ENCODE peak calls at places on chromosomes 2 and 18, in four cellular contexts. G is stomach, Y is body of pancreas, S is A549. N is an unnamed sample.
A peak's percentile ranks its signal among the peaks of the same experiment; 100 is the strongest.

GRCh38 chr2:128638311-128638710 is 319.6 kb upstream of the HS6ST1 start:
- DNase-seq in G (peak; percentile 25), Y (peak; percentile 17), S (no peak), N (no peak)

GRCh38 chr2:43228782-43229659 is 2.6 kb upstream of the ZFP36L2 start:
- DNase-seq in G (no peak), Y (no peak), S (no peak), N (no peak)

GRCh38 chr2:15965564-15966019 is 25.2 kb downstream of the MYCN start:
- DNase-seq in G (peak; percentile 24), Y (no peak), S (no peak), N (no peak)

GRCh38 chr2:207184348-207184747 is 18.6 kb upstream of the KLF7 start:
- DNase-seq in G (no peak), Y (no peak), S (no peak), N (no peak)

GRCh38 chr2:28341208-28341891 is 51.3 kb upstream of the FOSL2 start:
- DNase-seq in G (no peak), Y (no peak), S (no peak), N (no peak)

GRCh38 chr18:44594779-44595467 is 85.8 kb upstream of the SETBP1 start:
- DNase-seq in G (no peak), Y (no peak), S (no peak), N (no peak)

GRCh38 chr2:188367164-188367563 is 75.5 kb downstream of the GULP1 start:
- DNase-seq in G (no peak), Y (peak; percentile 41), S (no peak), N (no peak)

GRCh38 chr2:159497256-159497655 is 119.1 kb downstream of the BAZ2B start:
- DNase-seq in G (no peak), Y (peak; percentile 49), S (peak; percentile 82), N (no peak)

GRCh38 chr2:20430461-20431302 is 16.2 kb upstream of the RHOB start:
- DNase-seq in G (no peak), Y (no peak), S (no peak), N (no peak)

GRCh38 chr2:120332384-120332783 is 13.6 kb upstream of the INHBB start:
- DNase-seq in G (no peak), Y (no peak), S (no peak), N (no peak)

DNA sequence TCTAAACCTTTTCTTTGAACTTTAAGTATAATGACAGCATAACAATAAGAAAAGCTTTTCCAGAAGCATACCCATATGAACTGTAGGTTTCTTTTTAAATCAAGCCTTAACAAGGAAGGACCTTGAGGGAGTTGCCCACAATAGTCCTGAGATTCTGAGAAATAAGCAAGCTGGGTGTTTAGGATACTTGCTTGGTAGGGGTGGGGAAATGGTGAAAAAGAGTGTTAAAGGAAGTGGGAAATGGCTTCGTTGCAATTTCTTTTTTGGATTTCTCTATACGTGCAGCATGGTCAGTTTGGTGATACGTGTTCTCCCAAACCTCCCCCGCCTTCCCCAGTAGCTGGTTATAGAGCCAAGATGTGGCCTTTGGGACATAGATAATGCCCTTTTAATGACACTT is 17.2 kb downstream of the INSIG2 start:
- DNase-seq in G (no peak), Y (no peak), S (no peak), N (no peak)
- H3K4me3 ChIP-seq in G (no peak overlapping the region), Y (no peak overlapping the region), S (no peak overlapping the region), N (no peak overlapping the region)

GRCh38 chr2:9777081-9777480 is 66.2 kb upstream of the TAF1B start:
- DNase-seq in G (no peak), Y (no peak), S (no peak), N (no peak)

GRCh38 chr2:9778471-9779402 is 64.5 kb upstream of the TAF1B start:
- DNase-seq in G (no peak), Y (no peak), S (no peak), N (no peak)

GRCh38 chr2:9779572-9780264 is 63.6 kb upstream of the TAF1B start:
- DNase-seq in G (no peak), Y (no peak), S (no peak), N (no peak)

GRCh38 chr2:9775999-9776685 is 67.1 kb upstream of the TAF1B start:
- DNase-seq in G (no peak), Y (no peak), S (no peak), N (no peak)

GRCh38 chr2:9778012-9778411 is 65.3 kb upstream of the TAF1B start:
- DNase-seq in G (no peak), Y (no peak), S (peak; percentile 45), N (no peak)
- TF ChIP-seq CTCF in G (no peak), Y (no peak), S (peak; percentile 21), N (no peak)

DNA sequence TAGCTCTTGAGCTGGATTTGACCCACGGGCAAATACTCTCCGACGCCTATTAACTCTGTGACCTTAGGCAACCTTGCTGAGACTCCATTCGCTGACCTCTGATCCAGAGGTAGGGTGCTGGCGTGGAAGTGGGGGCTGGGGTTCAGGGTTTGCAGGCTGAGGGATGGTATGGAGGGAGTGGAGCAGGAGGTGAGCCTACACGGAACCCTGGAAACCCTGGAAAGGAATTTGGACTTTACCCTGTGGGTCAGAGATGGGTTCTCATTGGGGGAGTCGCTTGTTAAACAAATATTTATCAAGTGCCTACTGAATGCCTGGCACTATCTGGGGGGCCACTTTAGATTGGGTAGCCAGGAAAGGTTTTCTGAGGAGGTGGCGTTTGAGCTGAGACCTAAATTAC is 58.2 kb upstream of the FZD7 start:
- DNase-seq in G (no peak), Y (no peak), S (no peak), N (no peak)
- TF ChIP-seq POLR2A in G (no peak), Y (no peak), S (no peak), N (no peak)

DNA sequence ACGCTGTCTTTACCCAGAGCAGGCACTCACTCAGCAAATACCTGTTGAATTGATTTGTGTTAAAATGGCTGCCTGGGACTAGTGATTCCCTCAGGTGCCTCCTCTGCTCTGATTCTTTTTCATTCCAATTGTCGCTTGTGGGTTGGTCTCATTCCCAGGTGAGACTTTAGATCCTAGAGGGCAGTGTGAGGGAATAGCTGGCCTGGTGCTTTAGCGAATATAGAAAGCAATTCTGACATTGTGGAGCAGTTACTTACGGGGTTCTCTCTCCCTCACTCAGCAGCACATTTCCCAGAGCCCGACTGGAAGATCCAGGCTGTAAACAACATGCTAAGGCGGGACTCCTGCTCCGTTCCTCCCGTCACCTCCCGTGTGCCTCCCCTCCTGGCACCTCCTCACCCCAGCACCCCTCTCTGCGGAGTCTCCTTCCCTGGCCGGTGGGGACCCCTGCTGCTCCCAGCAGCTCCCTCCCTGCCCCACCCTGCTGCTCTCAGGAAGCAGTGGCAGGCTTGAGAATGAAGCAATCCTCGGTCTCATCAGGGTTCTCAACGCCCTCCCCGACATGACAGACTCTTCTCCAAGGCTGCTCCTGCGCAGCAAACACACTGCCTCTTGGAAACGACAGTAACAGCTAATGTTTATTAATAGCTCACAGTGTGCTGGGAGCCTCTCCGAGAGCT is 26.9 kb downstream of the CELF4 start:
- DNase-seq in G (no peak), Y (no peak), S (no peak), N (no peak)
- H3K4me3 ChIP-seq in G (no peak overlapping the region), Y (no peak overlapping the region), S (no peak overlapping the region), N (no peak overlapping the region)

N was measured in thyroid gland.